ENCODE peak calls at places on chromosome 16, in four cellular contexts. M is GM12878, V is A549, H is sigmoid colon. G is an unnamed sample. For H3K4me1, the result is how much of the 10 kb centered on the place peaks cover.

GRCh38 chr16:46691720-46692119 is 2.3 kb downstream of the ORC6 start:
- DNase-seq in M (no peak), V (no peak), H (no peak), G (no peak)

GRCh38 chr16:53558665-53559064 is 55.7 kb upstream of the AKTIP start:
- DNase-seq in M (no peak), V (no peak), H (no peak), G (no peak)

GRCh38 chr16:11079657-11080187 is 135.4 kb downstream of the CLEC16A start:
- DNase-seq in M (no peak), V (no peak), H (peak), G (peak)

GRCh38 chr16:8885674-8886592 is 3.8 kb downstream of the LITAFD start:
- DNase-seq in M (no peak), V (no peak), H (no peak), G (no peak)

GRCh38 chr16:55426865-55427484 is 52.0 kb upstream of the MMP2 start:
- DNase-seq in M (no peak), V (no peak), H (no peak), G (no peak)

GRCh38 chr16:4788910-4789309 is 765 bp upstream of the SEPTIN12 start:
- DNase-seq in M (no peak), V (no peak), H (no peak), G (no peak)

GRCh38 chr16:48538746-48539484 is 71.1 kb downstream of the N4BP1 start:
- DNase-seq in M (no peak), V (no peak), H (peak), G (no peak)

GRCh38 chr16:71426069-71426879 is 15.6 kb downstream of the TLE7 start:
- DNase-seq in M (peak), V (peak), H (no peak), G (no peak)

GRCh38 chr16:8729779-8730334 is 55.4 kb downstream of the ABAT start:
- DNase-seq in M (no peak), V (no peak), H (peak), G (no peak)

GRCh38 chr16:11735801-11736200 is 6.9 kb downstream of the TXNDC11 start:
- DNase-seq in M (no peak), V (no peak), H (no peak), G (no peak)

GRCh38 chr16:1779234-1779701 is 3.1 kb downstream of the SPSB3 start:
- DNase-seq in M (no peak), V (no peak), H (no peak), G (no peak)

GRCh38 chr16:51834131-51834530 is 683.1 kb upstream of the SALL1 start:
- DNase-seq in M (no peak), V (no peak), H (no peak), G (no peak)

GRCh38 chr16:11539635-11540034 is 47.1 kb downstream of the LITAF start:
- DNase-seq in M (no peak), V (no peak), H (no peak), G (no peak)

GRCh38 chr16:31134625-31135534 is 647 bp downstream of the PRSS8 start:
- DNase-seq in M (no peak), V (no peak), H (no peak), G (no peak)
- TF ChIP-seq CTCF in M (no peak), V (no peak), H (no peak), G (no peak)

GRCh38 chr16:87837627-87838289 is 31.5 kb downstream of the SLC7A5 start:
- DNase-seq in M (no peak), V (no peak), H (no peak), G (no peak)
- H3K4me1 ChIP-seq in M (under half), V (half or more), H (under half), G (under half)

GRCh38 chr16:66095676-66096075 is 270.8 kb upstream of the CDH5 start:
- DNase-seq in M (no peak), V (no peak), H (no peak), G (no peak)
- TF ChIP-seq CTCF in M (no peak), V (no peak), H (no peak), G (no peak)

DNA sequence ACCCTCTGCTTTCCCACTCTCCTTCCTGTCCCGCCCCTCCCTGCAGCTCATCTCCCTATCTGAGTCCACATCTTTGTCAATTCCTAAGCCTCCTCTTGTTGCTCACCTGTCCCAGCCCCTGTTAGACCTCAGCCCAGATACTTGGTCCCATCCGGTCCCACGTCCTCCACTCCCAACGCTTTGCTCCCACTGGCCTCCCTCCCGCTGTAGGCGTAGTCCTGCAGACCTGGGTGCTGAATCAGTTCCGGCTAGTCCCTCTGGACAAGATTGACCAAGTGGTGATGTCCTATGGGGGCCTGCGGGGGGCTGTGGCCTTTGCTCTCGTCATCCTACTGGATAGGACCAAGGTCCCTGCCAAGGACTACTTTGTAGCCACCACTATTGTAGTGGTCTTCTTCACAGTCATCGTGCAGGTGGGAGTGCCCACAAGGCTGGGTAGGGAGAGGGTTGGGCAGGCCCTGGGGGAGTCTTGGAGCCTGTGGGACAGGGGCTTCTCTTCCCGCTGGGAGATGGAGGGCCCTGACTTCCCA is 8.0 kb downstream of the SLC9A5 start:
- DNase-seq in M (no peak), V (no peak), H (peak), G (no peak)
- H3K4me1 ChIP-seq in M (under half), V (under half), H (under half), G (under half)

GRCh38 chr16:31507617-31507928 is 618 bp downstream of the RUSF1 start:
- DNase-seq in M (no peak), V (no peak), H (no peak), G (no peak)
- TF ChIP-seq CTCF in M (no peak), V (no peak), H (no peak), G (no peak)

GRCh38 chr16:67884-68789 is 4.3 kb downstream of the RHBDF1 start:
- DNase-seq in M (no peak), V (no peak), H (peak), G (no peak)
- H3K4me1 ChIP-seq in M (under half), V (under half), H (half or more), G (under half)